ENCODE peak calls at places on chromosomes 2 and 18, in four cellular contexts. One of them, this sample, is unnamed.

GRCh38 chr2:191030521-191031154 is 16.7 kb upstream of the STAT1 start:
- DNase-seq in HCT116: no peak
- DNase-seq in spleen: no peak
- DNase-seq in body of pancreas: peak; percentile 30
- DNase-seq in this sample: no peak

GRCh38 chr2:147588191-147588590 is 256.6 kb upstream of the ACVR2A start:
- DNase-seq in HCT116: no peak
- DNase-seq in spleen: no peak
- DNase-seq in body of pancreas: no peak
- DNase-seq in this sample: no peak

GRCh38 chr2:191942114-191943103 is 95.5 kb upstream of the CAVIN2 start:
- DNase-seq in HCT116: no peak
- DNase-seq in spleen: no peak
- DNase-seq in body of pancreas: no peak
- DNase-seq in this sample: no peak

GRCh38 chr2:85053802-85054201 is 79.4 kb upstream of the TCF7L1 start:
- DNase-seq in HCT116: peak; percentile 91
- DNase-seq in spleen: no peak
- DNase-seq in body of pancreas: no peak
- DNase-seq in this sample: no peak

GRCh38 chr2:55861733-55862132 is 61.8 kb downstream of the EFEMP1 start:
- DNase-seq in HCT116: no peak
- DNase-seq in spleen: no peak
- DNase-seq in body of pancreas: no peak
- DNase-seq in this sample: no peak

GRCh38 chr2:15337996-15338666 is 223.0 kb downstream of the NBAS start:
- DNase-seq in HCT116: no peak
- DNase-seq in spleen: no peak
- DNase-seq in body of pancreas: no peak
- DNase-seq in this sample: no peak

GRCh38 chr18:9608728-9609127 is 5.6 kb downstream of the PPP4R1 start:
- DNase-seq in HCT116: no peak
- DNase-seq in spleen: no peak
- DNase-seq in body of pancreas: no peak
- DNase-seq in this sample: no peak

GRCh38 chr18:12691021-12691420 is 11.5 kb downstream of the CEP76 start:
- DNase-seq in HCT116: no peak
- DNase-seq in spleen: no peak
- DNase-seq in body of pancreas: no peak
- DNase-seq in this sample: no peak

GRCh38 chr2:49241506-49241905 is 87.2 kb upstream of the FSHR start:
- DNase-seq in HCT116: no peak
- DNase-seq in spleen: no peak
- DNase-seq in body of pancreas: no peak
- DNase-seq in this sample: no peak

GRCh38 chr2:174753038-174753633 is 11.1 kb downstream of the CHRNA1 start:
- DNase-seq in HCT116: no peak
- DNase-seq in spleen: no peak
- DNase-seq in body of pancreas: no peak
- DNase-seq in this sample: no peak

GRCh38 chr2:13260401-13260800 is 543.7 kb downstream of the TRIB2 start:
- DNase-seq in HCT116: no peak
- DNase-seq in spleen: no peak
- DNase-seq in body of pancreas: no peak
- DNase-seq in this sample: no peak

GRCh38 chr18:12391487-12392136 is 14.6 kb upstream of the AFG3L2 start:
- DNase-seq in HCT116: peak; percentile 52
- DNase-seq in spleen: peak; percentile 32
- DNase-seq in body of pancreas: peak; percentile 73
- DNase-seq in this sample: peak; percentile 53

GRCh38 chr2:218856168-218856895 is 3.3 kb upstream of the WNT6 start:
- DNase-seq in HCT116: no peak
- DNase-seq in spleen: peak; percentile 44
- DNase-seq in body of pancreas: no peak
- DNase-seq in this sample: no peak

GRCh38 chr2:167863377-167863776 is 384.0 kb downstream of the STK39 start:
- DNase-seq in HCT116: no peak
- DNase-seq in spleen: no peak
- DNase-seq in body of pancreas: no peak
- DNase-seq in this sample: no peak

GRCh38 chr2:39870871-39871270 is 91.8 kb upstream of the THUMPD2 start:
- DNase-seq in HCT116: no peak
- DNase-seq in spleen: no peak
- DNase-seq in body of pancreas: no peak
- DNase-seq in this sample: no peak

GRCh38 chr18:55982992-55983391 is 395.0 kb upstream of the TCF4 start:
- DNase-seq in HCT116: no peak
- DNase-seq in spleen: no peak
- DNase-seq in body of pancreas: no peak
- DNase-seq in this sample: no peak

GRCh38 chr2:54574107-54574859 is 118.2 kb downstream of the SPTBN1 start:
- DNase-seq in HCT116: no peak
- DNase-seq in spleen: no peak
- DNase-seq in body of pancreas: no peak
- DNase-seq in this sample: peak; percentile 48

GRCh38 chr2:177397501-177398289 is 5.1 kb downstream of the AGPS start:
- DNase-seq in HCT116: no peak
- DNase-seq in spleen: no peak
- DNase-seq in body of pancreas: peak; percentile 39
- DNase-seq in this sample: peak; percentile 54

GRCh38 chr2:173101687-173102086 is 26.0 kb downstream of the MAP3K20 start:
- DNase-seq in HCT116: no peak
- DNase-seq in spleen: no peak
- DNase-seq in body of pancreas: no peak
- DNase-seq in this sample: no peak

GRCh38 chr2:226439337-226439736 is 360.3 kb downstream of the IRS1 start:
- DNase-seq in HCT116: no peak
- DNase-seq in spleen: no peak
- DNase-seq in body of pancreas: no peak
- DNase-seq in this sample: no peak

GRCh38 chr2:23926289-23926749 is 604 bp downstream of the ATAD2B start:
- DNase-seq in HCT116: no peak
- DNase-seq in spleen: peak; percentile 91
- DNase-seq in body of pancreas: peak; percentile 52
- DNase-seq in this sample: peak; percentile 54

GRCh38 chr18:36284671-36285295 is 12.7 kb upstream of the FHOD3 start:
- DNase-seq in HCT116: peak; percentile 60
- DNase-seq in spleen: no peak
- DNase-seq in body of pancreas: peak; percentile 62
- DNase-seq in this sample: no peak

GRCh38 chr18:55839350-55839749 is 251.4 kb upstream of the TCF4 start:
- DNase-seq in HCT116: no peak
- DNase-seq in spleen: no peak
- DNase-seq in body of pancreas: no peak
- DNase-seq in this sample: no peak

GRCh38 chr18:58529714-58530354 is 99.1 kb downstream of the ALPK2 start:
- DNase-seq in HCT116: peak; percentile 35
- DNase-seq in spleen: peak; percentile 84
- DNase-seq in body of pancreas: peak; percentile 77
- DNase-seq in this sample: peak; percentile 60

GRCh38 chr2:197137826-197138480 is 172.6 kb downstream of the ANKRD44 start:
- DNase-seq in HCT116: no peak
- DNase-seq in spleen: no peak
- DNase-seq in body of pancreas: no peak
- DNase-seq in this sample: no peak

GRCh38 chr2:209334188-209335017 is 89.4 kb upstream of the MAP2 start:
- DNase-seq in HCT116: peak; percentile 60
- DNase-seq in spleen: no peak
- DNase-seq in body of pancreas: peak; percentile 73
- DNase-seq in this sample: peak; percentile 27

GRCh38 chr18:10094154-10094553 is 180.3 kb downstream of the VAPA start:
- DNase-seq in HCT116: no peak
- DNase-seq in spleen: no peak
- DNase-seq in body of pancreas: no peak
- DNase-seq in this sample: no peak

GRCh38 chr2:29236074-29236473 is 120.9 kb downstream of the CLIP4 start:
- DNase-seq in HCT116: no peak
- DNase-seq in spleen: peak; percentile 56
- DNase-seq in body of pancreas: no peak
- DNase-seq in this sample: no peak

GRCh38 chr2:106900130-106900529 is 14.2 kb upstream of the ST6GAL2 start:
- DNase-seq in HCT116: no peak
- DNase-seq in spleen: no peak
- DNase-seq in body of pancreas: no peak
- DNase-seq in this sample: no peak

GRCh38 chr18:26457611-26458350 is 90.6 kb downstream of the KCTD1 start:
- DNase-seq in HCT116: no peak
- DNase-seq in spleen: no peak
- DNase-seq in body of pancreas: peak; percentile 20
- DNase-seq in this sample: no peak

GRCh38 chr2:178280261-178280852 is 86.0 kb downstream of the OSBPL6 start:
- DNase-seq in HCT116: peak; percentile 45
- DNase-seq in spleen: no peak
- DNase-seq in body of pancreas: peak; percentile 42
- DNase-seq in this sample: no peak

GRCh38 chr2:391658-392170 is 103.8 kb upstream of the ALKAL2 start:
- DNase-seq in HCT116: no peak
- DNase-seq in spleen: no peak
- DNase-seq in body of pancreas: no peak
- DNase-seq in this sample: no peak

GRCh38 chr2:21392660-21393059 is 268.9 kb downstream of the TDRD15 start:
- DNase-seq in HCT116: no peak
- DNase-seq in spleen: no peak
- DNase-seq in body of pancreas: no peak
- DNase-seq in this sample: no peak

GRCh38 chr2:101007415-101008345 is 5.6 kb downstream of the RPL31 start:
- DNase-seq in HCT116: no peak
- DNase-seq in spleen: no peak
- DNase-seq in body of pancreas: peak; percentile 4
- DNase-seq in this sample: no peak

GRCh38 chr2:128639693-128640092 is 321.0 kb upstream of the HS6ST1 start:
- DNase-seq in HCT116: no peak
- DNase-seq in spleen: peak; percentile 40
- DNase-seq in body of pancreas: no peak
- DNase-seq in this sample: no peak

GRCh38 chr2:39571197-39571731 is 94.5 kb upstream of the TMEM178A start:
- DNase-seq in HCT116: no peak
- DNase-seq in spleen: no peak
- DNase-seq in body of pancreas: no peak
- DNase-seq in this sample: no peak

GRCh38 chr2:120222186-120223033 is 790 bp downstream of the TMEM185B start:
- DNase-seq in HCT116: no peak
- DNase-seq in spleen: no peak
- DNase-seq in body of pancreas: no peak
- DNase-seq in this sample: no peak

GRCh38 chr2:120221616-120222015 is 1.6 kb downstream of the TMEM185B start:
- DNase-seq in HCT116: no peak
- DNase-seq in spleen: peak; percentile 22
- DNase-seq in body of pancreas: no peak
- DNase-seq in this sample: no peak

GRCh38 chr2:120224256-120224655 is 1.1 kb upstream of the TMEM185B start:
- DNase-seq in HCT116: no peak
- DNase-seq in spleen: peak; percentile 83
- DNase-seq in body of pancreas: no peak
- DNase-seq in this sample: no peak

GRCh38 chr2:120224735-120225548 is 1.7 kb upstream of the TMEM185B start:
- DNase-seq in HCT116: no peak
- DNase-seq in spleen: peak; percentile 64
- DNase-seq in body of pancreas: peak; percentile 21
- DNase-seq in this sample: no peak

GRCh38 chr2:120223034-120223912 is at the start of gene TMEM185B:
- DNase-seq in HCT116: peak; percentile 62
- DNase-seq in spleen: peak; percentile 98
- DNase-seq in body of pancreas: peak; percentile 91
- DNase-seq in this sample: peak; percentile 91
- TF ChIP-seq POLR2A in HCT116: peak; percentile 43
- TF ChIP-seq POLR2A in spleen: no peak
- TF ChIP-seq POLR2A in body of pancreas: peak; percentile 67
- TF ChIP-seq POLR2A in this sample: no peak

DNA sequence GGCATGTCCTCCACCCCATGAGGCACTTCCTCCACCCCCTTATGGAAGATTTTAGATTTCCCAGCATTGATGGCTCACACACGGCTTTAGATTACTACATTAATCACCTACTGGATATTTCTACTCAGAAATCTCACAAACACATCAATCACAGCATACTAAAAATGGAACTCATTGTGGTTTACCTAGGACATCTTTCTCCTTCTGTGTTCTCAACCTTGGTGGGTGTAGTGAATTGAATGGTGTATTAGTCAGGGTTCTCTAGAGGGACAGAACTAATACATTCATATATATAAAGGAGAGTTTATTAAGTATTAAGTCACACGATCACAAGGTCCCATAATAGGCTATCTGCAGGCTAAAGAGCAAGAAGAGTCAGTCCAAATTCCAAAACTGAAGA is 82.1 kb upstream of the CYRIA start:
- DNase-seq in HCT116: no peak
- DNase-seq in spleen: no peak
- DNase-seq in body of pancreas: no peak
- DNase-seq in this sample: no peak
- H3K27me3 ChIP-seq in HCT116: peaks cover 5% of the 10 kb centered on the region
- H3K27me3 ChIP-seq in spleen: no peaks in the 10 kb centered on the region
- H3K27me3 ChIP-seq in body of pancreas: no peaks in the 10 kb centered on the region
- H3K27me3 ChIP-seq in this sample: no peaks in the 10 kb centered on the region

DNA sequence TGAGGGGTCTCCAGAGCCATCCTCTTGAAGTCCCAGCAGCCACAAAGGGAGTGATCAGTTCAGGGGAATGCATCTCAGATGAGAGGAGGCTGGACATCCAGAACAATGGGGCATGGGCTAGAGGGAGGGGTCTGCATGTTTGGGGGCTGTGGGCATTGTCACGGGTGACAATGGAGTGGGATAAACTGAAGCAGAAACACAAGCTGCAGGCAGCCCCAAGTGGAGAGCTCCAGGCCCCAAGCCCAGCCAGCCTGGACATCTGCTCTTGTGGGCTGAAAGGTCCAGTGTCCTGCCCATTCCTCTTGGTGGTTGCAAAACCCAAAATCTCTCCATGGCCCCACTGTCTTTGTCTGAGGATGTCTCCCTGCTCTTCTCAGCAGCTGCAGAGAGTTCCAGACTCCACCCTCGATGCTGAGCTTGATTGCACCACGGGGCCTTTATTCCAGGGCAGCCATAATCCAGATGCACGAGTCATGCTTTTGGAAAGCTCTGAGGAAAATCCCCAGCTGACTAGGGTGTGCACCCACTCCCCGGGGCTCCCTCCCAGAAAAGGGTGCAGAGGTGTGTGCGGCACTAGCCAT is 149.4 kb downstream of the TNS1 start:
- DNase-seq in HCT116: no peak
- DNase-seq in spleen: peak; percentile 62
- DNase-seq in body of pancreas: no peak
- DNase-seq in this sample: peak; percentile 64
- TF ChIP-seq POLR2A in HCT116: no peak
- TF ChIP-seq POLR2A in spleen: no peak
- TF ChIP-seq POLR2A in body of pancreas: no peak
- TF ChIP-seq POLR2A in this sample: no peak

GRCh38 chr2:149040451-149040850 is 2.0 kb downstream of the LYPD6B start:
- DNase-seq in HCT116: peak; percentile 42
- DNase-seq in spleen: no peak
- DNase-seq in body of pancreas: peak; percentile 37
- DNase-seq in this sample: no peak
- H3K27me3 ChIP-seq in HCT116: no peaks in the 10 kb centered on the region
- H3K27me3 ChIP-seq in spleen: peaks cover 8% of the 10 kb centered on the region
- H3K27me3 ChIP-seq in body of pancreas: no peaks in the 10 kb centered on the region
- H3K27me3 ChIP-seq in this sample: peaks cover 20% of the 10 kb centered on the region

This sample was measured in heart left ventricle.